ENCODE peak calls at places on chromosomes 13 and 19, in nine cellular contexts. T is fibroblast of lung, V is breast epithelium, W is AG04450, I is ascending aorta, E is astrocyte, J is foreskin keratinocyte, K is right cardiac atrium, Y is cardiac muscle cell. P is an unnamed sample.
A peak's percentile ranks its signal among the peaks of the same experiment; 100 is the strongest.

GRCh38 chr13:51832471-51833152 is 12.4 kb downstream of the TMEM272 start:
- DNase-seq in T (peak; percentile 28), V (no peak), W (no peak), I (no peak), E (no peak), J (no peak), K (no peak), Y (peak; percentile 28), P (no peak)

GRCh38 chr19:54521022-54521859 is 18.6 kb downstream of the LAIR2 start:
- DNase-seq in T (no peak), V (no peak), W (no peak), I (no peak), E (no peak), J (no peak), K (no peak), Y (no peak), P (no peak)

GRCh38 chr19:38457202-38457601 is 23.7 kb downstream of the RYR1 start:
- DNase-seq in T (no peak), V (no peak), W (no peak), I (no peak), E (no peak), J (no peak), K (no peak), Y (no peak), P (no peak)

GRCh38 chr19:42081584-42082258 is 5.8 kb downstream of the ZNF574 start:
- DNase-seq in T (peak; percentile 52), V (no peak), W (no peak), I (no peak), E (peak; percentile 26), J (no peak), K (no peak), Y (no peak), P (no peak)

GRCh38 chr19:56837892-56838679 is 2.4 kb downstream of the PEG3 start:
- DNase-seq in T (peak; percentile 68), V (peak; percentile 67), W (no peak), I (peak; percentile 46), E (no peak), J (no peak), K (peak; percentile 89), Y (no peak), P (peak; percentile 68)

GRCh38 chr13:31982540-31982939 is 49.0 kb upstream of the FRY start:
- DNase-seq in T (peak; percentile 95), V (peak; percentile 87), W (peak; percentile 73), I (peak; percentile 63), E (peak; percentile 96), J (peak; percentile 82), K (peak; percentile 82), Y (no peak), P (no peak)

GRCh38 chr19:42324655-42325307 is 654 bp upstream of the MEGF8 start:
- DNase-seq in T (no peak), V (no peak), W (no peak), I (no peak), E (no peak), J (no peak), K (peak; percentile 65), Y (no peak), P (no peak)

GRCh38 chr13:100881291-100881864 is 206.8 kb upstream of the TMTC4 start:
- DNase-seq in T (no peak), V (no peak), W (no peak), I (no peak), E (no peak), J (no peak), K (no peak), Y (no peak), P (no peak)

GRCh38 chr19:49616532-49616931 is 23.4 kb downstream of the RRAS start:
- DNase-seq in T (no peak), V (no peak), W (no peak), I (no peak), E (no peak), J (no peak), K (peak; percentile 28), Y (no peak), P (no peak)

GRCh38 chr19:42028304-42029216 is 34.5 kb upstream of the ATP1A3 start:
- DNase-seq in T (no peak), V (no peak), W (no peak), I (no peak), E (no peak), J (no peak), K (no peak), Y (no peak), P (no peak)

GRCh38 chr13:34076319-34076718 is 258.4 kb downstream of the RFC3 start:
- DNase-seq in T (no peak), V (no peak), W (no peak), I (no peak), E (peak; percentile 77), J (no peak), K (no peak), Y (no peak), P (no peak)

GRCh38 chr19:15129856-15130580 is 22.8 kb downstream of the SYDE1 start:
- DNase-seq in T (no peak), V (peak; percentile 48), W (no peak), I (no peak), E (no peak), J (peak; percentile 66), K (no peak), Y (no peak), P (peak; percentile 13)

GRCh38 chr19:16381756-16382401 is 57.3 kb downstream of the KLF2 start:
- DNase-seq in T (peak; percentile 57), V (peak; percentile 39), W (no peak), I (peak; percentile 94), E (no peak), J (no peak), K (peak; percentile 97), Y (peak; percentile 60), P (peak; percentile 57)

GRCh38 chr19:28631931-28632330 is 581.0 kb downstream of the UQCRFS1 start:
- DNase-seq in T (no peak), V (no peak), W (no peak), I (no peak), E (no peak), J (no peak), K (no peak), Y (no peak), P (no peak)

GRCh38 chr19:28634837-28635236 is 578.1 kb downstream of the UQCRFS1 start:
- DNase-seq in T (no peak), V (no peak), W (no peak), I (no peak), E (no peak), J (no peak), K (no peak), Y (no peak), P (no peak)

GRCh38 chr19:28632357-28633076 is 580.4 kb downstream of the UQCRFS1 start:
- DNase-seq in T (no peak), V (no peak), W (no peak), I (no peak), E (no peak), J (no peak), K (no peak), Y (no peak), P (no peak)

GRCh38 chr19:28633223-28634030 is 579.5 kb downstream of the UQCRFS1 start:
- DNase-seq in T (peak; percentile 38), V (no peak), W (no peak), I (no peak), E (peak; percentile 38), J (peak; percentile 22), K (no peak), Y (peak; percentile 44), P (no peak)

DNA sequence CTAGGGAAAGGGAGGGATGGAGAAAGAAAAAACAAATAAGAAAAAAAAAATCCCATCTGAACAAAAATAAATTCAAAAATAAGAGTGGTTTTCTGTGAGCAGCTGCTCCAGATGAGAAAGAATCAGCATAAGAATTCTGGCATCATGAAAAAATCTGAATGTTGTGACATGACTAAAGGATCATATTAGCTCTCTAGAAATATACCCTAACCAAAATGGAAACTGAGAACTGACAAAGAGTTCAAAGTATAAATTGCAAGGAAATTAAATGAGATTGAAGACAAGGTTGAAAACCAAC is 579.0 kb downstream of the UQCRFS1 start:
- DNase-seq in T (no peak), V (no peak), W (no peak), I (no peak), E (no peak), J (no peak), K (no peak), Y (no peak), P (no peak)
- H3K27ac ChIP-seq in T (no peak overlapping the region), V (no peak overlapping the region), W (no peak overlapping the region), I (no peak overlapping the region), E (no peak overlapping the region), J (no peak overlapping the region), K (no peak overlapping the region), Y (no peak overlapping the region), P (no peak overlapping the region)

GRCh38 chr19:34359954-34360315 is 5.1 kb upstream of the GPI start:
- DNase-seq in T (no peak), V (no peak), W (no peak), I (no peak), E (no peak), J (no peak), K (peak; percentile 29), Y (no peak), P (no peak)

GRCh38 chr19:34356875-34357274 is 8.1 kb upstream of the GPI start:
- DNase-seq in T (no peak), V (no peak), W (no peak), I (no peak), E (no peak), J (no peak), K (no peak), Y (no peak), P (no peak)

GRCh38 chr19:34357431-34357830 is 7.6 kb upstream of the GPI start:
- DNase-seq in T (no peak), V (no peak), W (no peak), I (no peak), E (no peak), J (no peak), K (no peak), Y (no peak), P (no peak)

GRCh38 chr19:34360354-34360909 is 4.6 kb upstream of the GPI start:
- DNase-seq in T (no peak), V (no peak), W (no peak), I (no peak), E (no peak), J (no peak), K (peak; percentile 4), Y (no peak), P (no peak)

GRCh38 chr19:34359140-34359953 is 5.6 kb upstream of the GPI start:
- DNase-seq in T (peak; percentile 97), V (peak; percentile 93), W (peak; percentile 95), I (peak; percentile 91), E (peak; percentile 93), J (peak; percentile 93), K (peak; percentile 99), Y (peak; percentile 95), P (no peak)
- H3K27ac ChIP-seq in T (peak overlapping the region; percentile 64), V (peak overlapping the region; percentile 86), W (peak overlapping the region; percentile 70), I (peak overlapping the region; percentile 83), E (peak overlapping the region; percentile 47), J (peak overlapping the region; percentile 4), K (peak overlapping the region; percentile 91), Y (peak overlapping the region; percentile 76), P (peak overlapping the region; percentile 94)

GRCh38 chr13:80337011-80337688 is 3.8 kb downstream of the SPRY2 start:
- DNase-seq in T (peak; percentile 12), V (no peak), W (no peak), I (no peak), E (no peak), J (no peak), K (peak; percentile 59), Y (no peak), P (peak; percentile 71)
- H3K27ac ChIP-seq in T (peak overlapping the region; percentile 85), V (peak overlapping the region; percentile 96), W (no peak overlapping the region), I (peak overlapping the region; percentile 96), E (peak overlapping the region; percentile 94), J (no peak overlapping the region), K (peak overlapping the region; percentile 85), Y (peak overlapping the region; percentile 99), P (peak overlapping the region; percentile 94)

DNA sequence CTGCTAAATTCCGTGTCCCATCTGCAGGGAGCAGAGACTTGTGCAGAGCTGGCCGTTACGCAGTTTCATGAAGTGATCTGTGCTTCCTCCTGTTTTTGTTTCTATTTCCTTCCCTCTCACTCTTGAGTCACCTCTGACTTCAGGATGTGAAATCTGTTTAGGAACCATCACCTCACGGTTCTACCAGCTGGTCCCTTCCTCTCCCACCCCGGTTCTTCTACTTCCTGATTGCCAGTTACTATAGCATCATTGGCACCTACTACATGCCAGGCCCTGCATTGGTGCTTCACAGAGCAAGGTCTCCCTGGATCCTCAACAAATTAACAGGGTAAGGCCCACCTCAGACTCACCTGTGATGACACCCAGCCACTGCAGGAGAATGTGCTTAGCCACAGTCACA is 8.6 kb downstream of the MAU2 start:
- DNase-seq in T (no peak), V (no peak), W (no peak), I (no peak), E (no peak), J (no peak), K (no peak), Y (no peak), P (no peak)
- H3K27ac ChIP-seq in T (no peak overlapping the region), V (no peak overlapping the region), W (no peak overlapping the region), I (no peak overlapping the region), E (no peak overlapping the region), J (no peak overlapping the region), K (no peak overlapping the region), Y (no peak overlapping the region), P (no peak overlapping the region)